ENCODE peak calls at places on chromosomes 11 and 22, in five cellular contexts. S, G, D, L and V are unnamed samples.

GRCh38 chr11:113462830-113463229 is 12.4 kb downstream of the DRD2 start:
- DNase-seq in S (no peak), G (no peak), D (no peak), L (no peak), V (no peak)

GRCh38 chr11:103326070-103326794 is 217.0 kb downstream of the DYNC2H1 start:
- DNase-seq in S (peak; percentile 44), G (peak; percentile 30), D (peak; percentile 65), L (peak; percentile 49), V (no peak)

GRCh38 chr11:67630230-67630942 is 649 bp upstream of the NUDT8 start:
- DNase-seq in S (peak; percentile 99), G (peak; percentile 99), D (peak; percentile 97), L (peak; percentile 100), V (peak; percentile 92)

GRCh38 chr11:47620836-47621378 is 21.5 kb downstream of the MTCH2 start:
- DNase-seq in S (no peak), G (no peak), D (no peak), L (no peak), V (no peak)

GRCh38 chr11:62266558-62266957 is 3.4 kb upstream of the SCGB2A2 start:
- DNase-seq in S (no peak), G (peak; percentile 44), D (no peak), L (no peak), V (no peak)

GRCh38 chr11:32358729-32359128 is 76.6 kb downstream of the WT1 start:
- DNase-seq in S (peak; percentile 79), G (no peak), D (no peak), L (no peak), V (no peak)

GRCh38 chr11:121391914-121392313 is 60.2 kb upstream of the SORL1 start:
- DNase-seq in S (no peak), G (no peak), D (no peak), L (peak; percentile 16), V (no peak)

GRCh38 chr11:75725552-75726320 is 8.1 kb downstream of the MOGAT2 start:
- DNase-seq in S (no peak), G (no peak), D (no peak), L (no peak), V (no peak)

GRCh38 chr11:13663631-13664071 is 4.8 kb upstream of the FAR1 start:
- DNase-seq in S (no peak), G (no peak), D (no peak), L (no peak), V (no peak)

GRCh38 chr11:73388241-73389133 is 12.3 kb downstream of the RELT start:
- DNase-seq in S (no peak), G (no peak), D (peak; percentile 34), L (no peak), V (no peak)

GRCh38 chr11:2450321-2451041 is 5.7 kb downstream of the KCNQ1 start:
- DNase-seq in S (no peak), G (no peak), D (no peak), L (no peak), V (no peak)

GRCh38 chr22:37033605-37034430 is 14.3 kb downstream of the MPST start:
- DNase-seq in S (no peak), G (no peak), D (no peak), L (no peak), V (no peak)

GRCh38 chr11:110251837-110252236 is 44.6 kb downstream of the RDX start:
- DNase-seq in S (no peak), G (no peak), D (no peak), L (peak; percentile 82), V (no peak)

GRCh38 chr11:130804306-130805077 is 111.8 kb downstream of the SNX19 start:
- DNase-seq in S (no peak), G (no peak), D (no peak), L (no peak), V (no peak)

GRCh38 chr11:2462092-2462985 is 17.5 kb downstream of the KCNQ1 start:
- DNase-seq in S (no peak), G (no peak), D (no peak), L (peak; percentile 51), V (no peak)

GRCh38 chr22:45844949-45845613 is 131.9 kb downstream of the WNT7B start:
- DNase-seq in S (no peak), G (no peak), D (no peak), L (no peak), V (no peak)

GRCh38 chr11:76086713-76087635 is 119.3 kb downstream of the WNT11 start:
- DNase-seq in S (no peak), G (no peak), D (no peak), L (no peak), V (no peak)

GRCh38 chr22:24305260-24305692 is 34.6 kb downstream of the SPECC1L start:
- DNase-seq in S (no peak), G (peak; percentile 47), D (no peak), L (no peak), V (no peak)

DNA sequence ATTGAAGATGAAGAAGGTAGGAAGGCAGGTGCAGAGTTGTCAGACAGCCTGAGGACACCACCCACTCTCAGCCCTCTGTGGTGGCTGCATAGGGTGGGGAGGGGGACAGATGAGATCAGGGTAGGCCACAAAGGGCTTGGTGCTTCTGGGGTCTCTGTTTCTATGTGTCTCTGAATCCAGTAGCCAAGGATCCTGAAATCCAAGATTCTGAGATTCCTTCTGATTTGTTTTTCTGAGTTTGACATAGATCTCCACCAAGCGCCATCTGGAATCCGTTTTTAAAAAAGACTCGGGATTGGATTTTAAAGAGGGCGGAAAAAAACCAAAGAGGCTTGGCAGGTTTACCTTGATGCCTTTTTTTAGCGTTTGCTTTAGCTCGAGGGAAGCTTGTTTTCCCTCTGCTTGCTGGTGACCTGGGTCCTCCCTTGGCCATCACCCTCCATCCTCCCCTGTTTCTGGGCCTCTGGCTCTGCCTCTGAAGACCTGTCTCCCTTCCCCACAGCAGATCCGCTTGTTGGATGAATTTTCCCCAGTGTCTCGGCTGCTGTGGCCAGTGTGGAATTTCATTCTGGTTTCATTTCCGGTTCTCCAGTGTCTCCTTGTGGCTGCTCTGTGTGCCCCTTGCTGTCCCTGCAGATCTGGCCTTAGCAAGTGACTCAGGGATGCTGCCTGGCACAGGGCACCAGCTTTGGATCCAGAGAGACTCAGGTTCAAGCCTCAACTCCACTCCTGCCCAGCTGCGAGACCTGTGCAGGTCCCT is 15.0 kb downstream of the SYNGR1 start:
- DNase-seq in S (no peak), G (no peak), D (no peak), L (no peak), V (no peak)
- TF ChIP-seq CTCF in S (no peak), G (no peak), D (no peak), L (no peak), V (no peak)

DNA sequence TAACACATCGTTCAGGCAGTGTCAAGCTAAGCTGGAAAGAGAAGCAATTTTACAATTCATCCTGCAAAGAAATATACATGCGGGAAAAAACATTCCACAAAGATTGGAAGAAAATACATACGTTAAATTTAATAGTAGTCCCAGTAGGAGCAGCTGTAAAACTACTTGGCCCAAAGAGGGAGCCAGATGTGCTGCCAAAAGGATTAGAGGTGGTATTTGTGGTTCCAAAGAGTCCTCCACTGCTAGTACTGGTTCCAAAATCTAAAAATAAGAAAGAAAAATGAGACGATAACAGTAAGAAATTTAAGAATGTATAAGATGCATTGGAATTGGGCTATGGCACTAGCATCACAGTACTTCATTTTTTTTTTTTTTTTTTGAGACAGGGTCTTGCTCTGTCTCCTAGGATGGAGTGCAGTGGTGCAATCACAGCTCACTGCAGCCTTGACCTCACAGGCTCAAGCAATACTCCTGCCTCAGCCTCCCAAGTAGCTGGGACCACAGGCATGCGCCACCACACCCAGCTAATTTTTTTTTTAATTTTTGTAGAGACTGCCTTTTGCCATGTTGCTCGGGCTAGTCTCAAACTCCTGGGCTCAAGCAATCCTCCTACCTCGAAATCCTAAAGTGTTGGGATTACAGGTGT is 21.5 kb downstream of the NUP98 start:
- DNase-seq in S (no peak), G (no peak), D (no peak), L (no peak), V (no peak)
- TF ChIP-seq CTCF in S (no peak), G (no peak), D (no peak), L (no peak), V (no peak)

GRCh38 chr11:111300569-111300968 is 2.2 kb downstream of the POU2AF3 start:
- DNase-seq in S (no peak), G (no peak), D (no peak), L (no peak), V (no peak)

GRCh38 chr11:111301004-111301839 is 2.9 kb downstream of the POU2AF3 start:
- DNase-seq in S (no peak), G (no peak), D (no peak), L (no peak), V (no peak)

GRCh38 chr11:111298466-111299110 is at the start of gene POU2AF3:
- DNase-seq in S (no peak), G (no peak), D (no peak), L (no peak), V (no peak)

GRCh38 chr11:111297696-111298095 is 650 bp upstream of the POU2AF3 start:
- DNase-seq in S (no peak), G (no peak), D (no peak), L (no peak), V (no peak)

GRCh38 chr11:111299111-111300026 is 1.0 kb downstream of the POU2AF3 start:
- DNase-seq in S (peak; percentile 78), G (peak; percentile 24), D (peak; percentile 75), L (peak; percentile 81), V (peak; percentile 47)
- TF ChIP-seq CTCF in S (peak; percentile 59), G (peak; percentile 11), D (peak; percentile 57), L (peak; percentile 80), V (no peak)

DNA sequence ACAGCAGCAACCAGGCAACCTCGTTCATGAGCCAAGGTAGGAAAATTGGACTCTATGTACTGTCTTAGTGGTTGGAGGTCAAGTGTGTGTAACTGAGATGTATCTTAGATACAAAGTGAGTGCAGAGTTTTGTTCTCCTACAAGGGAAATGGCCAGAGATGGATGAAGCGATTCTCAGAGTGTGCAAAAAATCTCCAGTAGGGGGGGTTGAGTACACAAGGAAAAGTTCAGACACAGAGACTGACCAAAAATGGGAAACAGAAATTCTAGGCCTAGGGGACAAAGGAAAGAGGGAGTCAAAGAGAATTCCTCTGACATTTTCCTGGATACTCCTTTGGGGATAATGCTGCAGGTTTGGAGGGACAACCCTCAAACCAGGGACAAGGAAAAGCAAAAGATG is 38.2 kb upstream of the OR5AK2 start:
- DNase-seq in S (no peak), G (no peak), D (peak; percentile 15), L (no peak), V (no peak)
- TF ChIP-seq CTCF in S (no peak), G (no peak), D (peak; percentile 28), L (no peak), V (no peak)

DNA sequence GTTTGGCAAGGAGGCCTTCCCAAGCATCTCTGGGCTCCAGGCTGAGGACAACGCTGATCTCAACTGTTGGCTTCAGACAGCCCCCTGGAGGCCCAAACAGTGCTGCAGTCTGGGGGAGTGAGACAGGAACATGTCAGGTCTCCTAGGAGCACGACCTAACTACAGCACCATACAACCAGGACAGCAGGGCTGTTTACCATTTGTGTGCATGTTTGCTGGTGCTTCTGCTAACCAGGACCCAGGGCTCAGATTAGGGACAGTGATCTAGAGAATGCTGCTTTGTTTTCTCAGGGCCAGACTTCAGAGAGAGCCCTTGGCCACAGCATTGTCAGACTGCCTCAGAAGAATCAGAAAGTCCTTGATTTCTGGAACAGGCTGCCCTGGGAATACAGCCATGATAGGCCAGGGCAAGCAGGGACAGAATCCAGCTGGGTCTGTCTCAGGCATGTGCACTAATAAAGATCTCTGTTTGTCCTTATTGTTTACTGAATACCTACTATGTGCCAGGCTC is 126.5 kb downstream of the VPREB1 start:
- DNase-seq in S (no peak), G (no peak), D (no peak), L (no peak), V (no peak)
- TF ChIP-seq CTCF in S (no peak), G (no peak), D (no peak), L (no peak), V (no peak)